ENCODE peak calls at places on chromosomes 4 and X, in five cellular contexts. A is NCI-H1105, K is A549, U is fibroblast of lung, B is pons. O is an unnamed sample.

GRCh38 chrX:76279007-76279406 is 106.1 kb downstream of the PBDC1 start:
- DNase-seq in A (peak; percentile 12), B (peak; percentile 46), K (peak; percentile 58), U (peak; percentile 55), O (peak; percentile 52)

GRCh38 chr4:122577808-122578781 is 42.8 kb downstream of the IL21 start:
- DNase-seq in K (peak; percentile 44), U (peak; percentile 45), B (peak; percentile 72), A (peak; percentile 47), O (peak; percentile 8)

GRCh38 chr4:294732-295131 is 10.5 kb downstream of the ZNF732 start:
- DNase-seq in A (no peak), B (no peak), U (no peak), K (no peak), O (no peak)

GRCh38 chr4:172232966-172233365 is 419.8 kb downstream of the GALNTL6 start:
- DNase-seq in U (no peak), A (no peak), B (no peak), K (peak; percentile 4), O (no peak)

GRCh38 chr4:97103252-97103651 is 1040.0 kb downstream of the STPG2 start:
- DNase-seq in B (no peak), K (no peak), A (no peak), U (no peak), O (no peak)

GRCh38 chrX:70042399-70043371 is 7.1 kb downstream of the AWAT2 start:
- DNase-seq in K (peak; percentile 30), A (no peak), B (no peak), U (no peak), O (no peak)

GRCh38 chrX:14694631-14695030 is 165.3 kb downstream of the GLRA2 start:
- DNase-seq in A (no peak), U (peak; percentile 2), K (no peak), B (no peak), O (no peak)

GRCh38 chrX:154890990-154891639 is 5.0 kb downstream of the F8A1 start:
- DNase-seq in A (peak; percentile 43), K (no peak), U (no peak), B (no peak), O (no peak)

GRCh38 chr4:14620567-14621138 is 381.6 kb upstream of the CPEB2 start:
- DNase-seq in K (no peak), A (no peak), B (no peak), U (no peak), O (no peak)

GRCh38 chr4:2135083-2135482 is 76.0 kb downstream of the NAT8L start:
- DNase-seq in A (no peak), K (no peak), U (peak; percentile 58), B (peak; percentile 20), O (no peak)

GRCh38 chrX:39016551-39016950 is 215.3 kb downstream of the MID1IP1 start:
- DNase-seq in B (no peak), U (no peak), K (no peak), A (no peak), O (no peak)

GRCh38 chr4:121736735-121737351 is 28.1 kb downstream of the SMIM43 start:
- DNase-seq in A (no peak), B (peak; percentile 55), K (peak; percentile 58), U (peak; percentile 76), O (no peak)

GRCh38 chr4:87339440-87339839 is 16.8 kb upstream of the HSD17B13 start:
- DNase-seq in B (no peak), K (no peak), A (no peak), U (peak; percentile 13), O (no peak)

GRCh38 chrX:38717871-38718270 is 83.4 kb upstream of the MID1IP1 start:
- DNase-seq in B (peak; percentile 1), K (peak; percentile 47), A (no peak), U (peak; percentile 26), O (peak; percentile 20)

GRCh38 chr4:170139764-170140163 is 50.0 kb upstream of the AADAT start:
- DNase-seq in K (no peak), B (no peak), U (peak; percentile 3), A (no peak), O (no peak)

GRCh38 chr4:146245899-146246298 is 31.6 kb downstream of the REELD1 start:
- DNase-seq in U (peak; percentile 39), B (no peak), A (no peak), K (no peak), O (no peak)

GRCh38 chr4:55442541-55442940 is 46.8 kb downstream of the TMEM165 start:
- DNase-seq in A (no peak), U (no peak), K (no peak), B (no peak), O (no peak)

GRCh38 chr4:151093203-151093602 is 6.2 kb upstream of the RPS3A start:
- DNase-seq in B (no peak), K (no peak), A (no peak), U (no peak), O (no peak)

GRCh38 chr4:4890574-4891260 is 31.3 kb downstream of the MSX1 start:
- DNase-seq in U (no peak), B (no peak), A (no peak), K (no peak), O (no peak)

GRCh38 chrX:2629316-2630168 is 61.6 kb upstream of the CD99 start:
- DNase-seq in A (no peak), B (no peak), K (peak; percentile 24), U (no peak), O (no peak)

GRCh38 chrX:64204252-64204651 is 1.3 kb downstream of the AMER1 start:
- DNase-seq in U (peak; percentile 8), A (no peak), B (no peak), K (no peak), O (no peak)

GRCh38 chr4:6263541-6264540 is 5.8 kb upstream of the WFS1 start:
- DNase-seq in K (peak; percentile 43), U (peak; percentile 68), B (no peak), A (no peak), O (peak; percentile 27)

GRCh38 chr4:1928356-1929235 is 57.4 kb downstream of the NSD2 start:
- DNase-seq in A (no peak), U (no peak), B (no peak), K (no peak), O (no peak)

GRCh38 chr4:2940267-2941137 is 22.7 kb downstream of the NOP14 start:
- DNase-seq in A (no peak), U (no peak), K (no peak), B (no peak), O (no peak)

GRCh38 chrX:110435191-110435590 is 76.5 kb downstream of the RTL9 start:
- DNase-seq in A (no peak), K (no peak), B (no peak), U (no peak), O (no peak)

GRCh38 chrX:83512111-83512510 is 4.0 kb downstream of the POU3F4 start:
- DNase-seq in B (no peak), A (no peak), U (no peak), K (no peak), O (no peak)